ENCODE peak calls at places on chromosomes 4 and X, in eight cellular contexts. One of them, this sample, is unnamed.

GRCh38 chrX:53086464-53086863 is 4.3 kb downstream of the TSPYL2 start:
- DNase-seq in AG04449: no peak
- DNase-seq in coronary artery: peak; percentile 74
- DNase-seq in tibial artery: peak; percentile 67
- DNase-seq in pancreas: peak; percentile 66
- DNase-seq in fibroblast of pulmonary artery: peak; percentile 47
- DNase-seq in Calu3: no peak
- DNase-seq in GM13976: no peak
- DNase-seq in this sample: no peak

GRCh38 chr4:2662598-2662997 is 93.5 kb downstream of the TNIP2 start:
- DNase-seq in AG04449: peak; percentile 67
- DNase-seq in coronary artery: no peak
- DNase-seq in tibial artery: no peak
- DNase-seq in pancreas: no peak
- DNase-seq in fibroblast of pulmonary artery: peak; percentile 91
- DNase-seq in Calu3: no peak
- DNase-seq in GM13976: no peak
- DNase-seq in this sample: no peak

GRCh38 chrX:16082470-16083085 is 40.8 kb upstream of the GRPR start:
- DNase-seq in AG04449: no peak
- DNase-seq in coronary artery: no peak
- DNase-seq in tibial artery: no peak
- DNase-seq in pancreas: no peak
- DNase-seq in fibroblast of pulmonary artery: no peak
- DNase-seq in Calu3: no peak
- DNase-seq in GM13976: no peak
- DNase-seq in this sample: no peak

GRCh38 chrX:108292053-108292452 is 146.2 kb downstream of the COL4A6 start:
- DNase-seq in AG04449: no peak
- DNase-seq in coronary artery: no peak
- DNase-seq in tibial artery: no peak
- DNase-seq in pancreas: no peak
- DNase-seq in fibroblast of pulmonary artery: no peak
- DNase-seq in Calu3: no peak
- DNase-seq in GM13976: no peak
- DNase-seq in this sample: no peak

GRCh38 chr4:188624370-188624769 is 485.1 kb downstream of the TRIML1 start:
- DNase-seq in AG04449: no peak
- DNase-seq in coronary artery: no peak
- DNase-seq in tibial artery: no peak
- DNase-seq in pancreas: no peak
- DNase-seq in fibroblast of pulmonary artery: no peak
- DNase-seq in Calu3: no peak
- DNase-seq in GM13976: no peak
- DNase-seq in this sample: no peak

GRCh38 chr4:146381263-146381872 is 140.4 kb downstream of the SLC10A7 start:
- DNase-seq in AG04449: no peak
- DNase-seq in coronary artery: no peak
- DNase-seq in tibial artery: no peak
- DNase-seq in pancreas: no peak
- DNase-seq in fibroblast of pulmonary artery: no peak
- DNase-seq in Calu3: no peak
- DNase-seq in GM13976: no peak
- DNase-seq in this sample: no peak

GRCh38 chrX:13287816-13288215 is 32.0 kb downstream of the ATXN3L start:
- DNase-seq in AG04449: no peak
- DNase-seq in coronary artery: no peak
- DNase-seq in tibial artery: no peak
- DNase-seq in pancreas: no peak
- DNase-seq in fibroblast of pulmonary artery: peak; percentile 56
- DNase-seq in Calu3: no peak
- DNase-seq in GM13976: no peak
- DNase-seq in this sample: no peak

GRCh38 chr4:2607822-2608221 is 71.4 kb downstream of the FAM193A start:
- DNase-seq in AG04449: no peak
- DNase-seq in coronary artery: no peak
- DNase-seq in tibial artery: no peak
- DNase-seq in pancreas: no peak
- DNase-seq in fibroblast of pulmonary artery: no peak
- DNase-seq in Calu3: no peak
- DNase-seq in GM13976: no peak
- DNase-seq in this sample: no peak

GRCh38 chr4:125368161-125368560 is 53.4 kb downstream of the FAT4 start:
- DNase-seq in AG04449: no peak
- DNase-seq in coronary artery: no peak
- DNase-seq in tibial artery: no peak
- DNase-seq in pancreas: no peak
- DNase-seq in fibroblast of pulmonary artery: peak; percentile 71
- DNase-seq in Calu3: no peak
- DNase-seq in GM13976: no peak
- DNase-seq in this sample: no peak

GRCh38 chrX:102063445-102064074 is 61.9 kb upstream of the TCEAL2 start:
- DNase-seq in AG04449: no peak
- DNase-seq in coronary artery: no peak
- DNase-seq in tibial artery: no peak
- DNase-seq in pancreas: no peak
- DNase-seq in fibroblast of pulmonary artery: no peak
- DNase-seq in Calu3: no peak
- DNase-seq in GM13976: no peak
- DNase-seq in this sample: no peak

GRCh38 chr4:30616943-30617646 is 103.1 kb upstream of the PCDH7 start:
- DNase-seq in AG04449: no peak
- DNase-seq in coronary artery: no peak
- DNase-seq in tibial artery: no peak
- DNase-seq in pancreas: no peak
- DNase-seq in fibroblast of pulmonary artery: peak; percentile 86
- DNase-seq in Calu3: no peak
- DNase-seq in GM13976: no peak
- DNase-seq in this sample: no peak

GRCh38 chr4:45350438-45350837 is 624.1 kb upstream of the GNPDA2 start:
- DNase-seq in AG04449: no peak
- DNase-seq in coronary artery: no peak
- DNase-seq in tibial artery: no peak
- DNase-seq in pancreas: no peak
- DNase-seq in fibroblast of pulmonary artery: peak; percentile 43
- DNase-seq in Calu3: no peak
- DNase-seq in GM13976: peak; percentile 5
- DNase-seq in this sample: no peak

GRCh38 chrX:151397741-151398070 is 700 bp downstream of the VMA21 start:
- DNase-seq in AG04449: no peak
- DNase-seq in coronary artery: no peak
- DNase-seq in tibial artery: no peak
- DNase-seq in pancreas: no peak
- DNase-seq in fibroblast of pulmonary artery: peak; percentile 4
- DNase-seq in Calu3: no peak
- DNase-seq in GM13976: no peak
- DNase-seq in this sample: no peak

GRCh38 chrX:133337250-133337649 is 78.0 kb downstream of the GPC4 start:
- DNase-seq in AG04449: no peak
- DNase-seq in coronary artery: no peak
- DNase-seq in tibial artery: peak; percentile 21
- DNase-seq in pancreas: peak; percentile 56
- DNase-seq in fibroblast of pulmonary artery: no peak
- DNase-seq in Calu3: peak; percentile 50
- DNase-seq in GM13976: no peak
- DNase-seq in this sample: no peak

GRCh38 chr4:71187399-71188196 is 151.2 kb upstream of the SLC4A4 start:
- DNase-seq in AG04449: no peak
- DNase-seq in coronary artery: no peak
- DNase-seq in tibial artery: peak; percentile 24
- DNase-seq in pancreas: peak; percentile 61
- DNase-seq in fibroblast of pulmonary artery: no peak
- DNase-seq in Calu3: peak; percentile 47
- DNase-seq in GM13976: no peak
- DNase-seq in this sample: peak; percentile 26

GRCh38 chr4:178306565-178306964 is 864.3 kb upstream of the AGA start:
- DNase-seq in AG04449: no peak
- DNase-seq in coronary artery: no peak
- DNase-seq in tibial artery: no peak
- DNase-seq in pancreas: no peak
- DNase-seq in fibroblast of pulmonary artery: peak; percentile 32
- DNase-seq in Calu3: no peak
- DNase-seq in GM13976: no peak
- DNase-seq in this sample: no peak

GRCh38 chrX:39772057-39772832 is 325.5 kb downstream of the BCOR start:
- DNase-seq in AG04449: no peak
- DNase-seq in coronary artery: no peak
- DNase-seq in tibial artery: no peak
- DNase-seq in pancreas: peak; percentile 51
- DNase-seq in fibroblast of pulmonary artery: no peak
- DNase-seq in Calu3: peak; percentile 47
- DNase-seq in GM13976: no peak
- DNase-seq in this sample: no peak

GRCh38 chr4:114780205-114780604 is 181.6 kb downstream of the UGT8 start:
- DNase-seq in AG04449: no peak
- DNase-seq in coronary artery: no peak
- DNase-seq in tibial artery: no peak
- DNase-seq in pancreas: no peak
- DNase-seq in fibroblast of pulmonary artery: peak; percentile 8
- DNase-seq in Calu3: peak; percentile 24
- DNase-seq in GM13976: no peak
- DNase-seq in this sample: no peak

GRCh38 chr4:11650801-11651596 is 222.3 kb upstream of the HS3ST1 start:
- DNase-seq in AG04449: no peak
- DNase-seq in coronary artery: no peak
- DNase-seq in tibial artery: no peak
- DNase-seq in pancreas: peak; percentile 12
- DNase-seq in fibroblast of pulmonary artery: peak; percentile 51
- DNase-seq in Calu3: peak; percentile 60
- DNase-seq in GM13976: no peak
- DNase-seq in this sample: no peak

GRCh38 chrX:24294619-24295018 is 19.2 kb downstream of the SUPT20HL2 start:
- DNase-seq in AG04449: no peak
- DNase-seq in coronary artery: no peak
- DNase-seq in tibial artery: peak; percentile 21
- DNase-seq in pancreas: no peak
- DNase-seq in fibroblast of pulmonary artery: peak; percentile 41
- DNase-seq in Calu3: no peak
- DNase-seq in GM13976: no peak
- DNase-seq in this sample: no peak

GRCh38 chr4:183635333-183635732 is 23.7 kb downstream of the RWDD4 start:
- DNase-seq in AG04449: no peak
- DNase-seq in coronary artery: no peak
- DNase-seq in tibial artery: no peak
- DNase-seq in pancreas: no peak
- DNase-seq in fibroblast of pulmonary artery: peak; percentile 26
- DNase-seq in Calu3: no peak
- DNase-seq in GM13976: no peak
- DNase-seq in this sample: no peak

GRCh38 chr4:37628977-37629609 is 57.1 kb downstream of the RELL1 start:
- DNase-seq in AG04449: peak; percentile 31
- DNase-seq in coronary artery: no peak
- DNase-seq in tibial artery: peak; percentile 41
- DNase-seq in pancreas: peak; percentile 26
- DNase-seq in fibroblast of pulmonary artery: peak; percentile 67
- DNase-seq in Calu3: peak; percentile 21
- DNase-seq in GM13976: no peak
- DNase-seq in this sample: no peak

GRCh38 chr4:61214680-61215079 is 14.6 kb downstream of the ADGRL3 start:
- DNase-seq in AG04449: no peak
- DNase-seq in coronary artery: no peak
- DNase-seq in tibial artery: no peak
- DNase-seq in pancreas: no peak
- DNase-seq in fibroblast of pulmonary artery: no peak
- DNase-seq in Calu3: peak; percentile 17
- DNase-seq in GM13976: no peak
- DNase-seq in this sample: no peak

GRCh38 chr4:110099638-110100037 is 98.8 kb downstream of the ELOVL6 start:
- DNase-seq in AG04449: no peak
- DNase-seq in coronary artery: no peak
- DNase-seq in tibial artery: no peak
- DNase-seq in pancreas: no peak
- DNase-seq in fibroblast of pulmonary artery: no peak
- DNase-seq in Calu3: no peak
- DNase-seq in GM13976: no peak
- DNase-seq in this sample: no peak

GRCh38 chr4:23894021-23894420 is 4.2 kb upstream of the PPARGC1A start:
- DNase-seq in AG04449: no peak
- DNase-seq in coronary artery: no peak
- DNase-seq in tibial artery: no peak
- DNase-seq in pancreas: no peak
- DNase-seq in fibroblast of pulmonary artery: no peak
- DNase-seq in Calu3: no peak
- DNase-seq in GM13976: no peak
- DNase-seq in this sample: no peak
- TF ChIP-seq CTCF in AG04449: no peak
- TF ChIP-seq CTCF in coronary artery: no peak
- TF ChIP-seq CTCF in tibial artery: no peak
- TF ChIP-seq CTCF in pancreas: no peak
- TF ChIP-seq CTCF in fibroblast of pulmonary artery: no peak
- TF ChIP-seq CTCF in Calu3: no peak
- TF ChIP-seq CTCF in GM13976: no peak
- TF ChIP-seq CTCF in this sample: no peak

DNA sequence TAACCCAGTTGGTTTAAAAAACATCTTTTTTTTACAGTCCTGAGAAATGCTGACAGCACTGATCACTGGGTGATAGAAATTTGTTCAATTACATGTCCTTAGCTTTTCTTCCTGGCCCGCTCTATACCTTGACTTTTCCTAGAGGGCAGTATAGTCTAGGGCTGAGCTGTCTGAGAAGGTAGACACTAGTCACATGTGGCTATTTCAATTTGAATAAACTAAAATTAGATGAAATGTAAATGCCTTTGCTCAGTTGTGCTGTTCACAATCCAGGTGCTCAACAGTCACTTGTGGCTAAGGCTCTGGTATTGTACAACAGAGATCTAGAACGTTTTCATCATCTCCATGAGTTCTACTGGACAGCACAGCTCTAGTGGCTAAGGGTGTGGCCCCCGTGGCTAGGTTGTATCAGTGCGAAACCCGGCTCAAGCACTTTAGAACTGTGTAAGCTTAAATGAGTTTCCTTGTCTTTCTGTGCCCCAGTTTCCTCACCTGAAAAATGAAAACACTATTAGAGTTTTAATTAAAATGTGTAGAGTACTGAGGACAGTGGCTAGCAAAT is 111.6 kb upstream of the WDR17 start:
- DNase-seq in AG04449: no peak
- DNase-seq in coronary artery: no peak
- DNase-seq in tibial artery: no peak
- DNase-seq in pancreas: no peak
- DNase-seq in fibroblast of pulmonary artery: no peak
- DNase-seq in Calu3: no peak
- DNase-seq in GM13976: peak; percentile 35
- DNase-seq in this sample: peak; percentile 27
- TF ChIP-seq CTCF in AG04449: no peak
- TF ChIP-seq CTCF in coronary artery: no peak
- TF ChIP-seq CTCF in tibial artery: no peak
- TF ChIP-seq CTCF in pancreas: no peak
- TF ChIP-seq CTCF in fibroblast of pulmonary artery: no peak
- TF ChIP-seq CTCF in Calu3: no peak
- TF ChIP-seq CTCF in GM13976: no peak
- TF ChIP-seq CTCF in this sample: peak; percentile 31

GRCh38 chr4:129972257-129972656 is 876.3 kb downstream of the C4orf33 start:
- DNase-seq in AG04449: no peak
- DNase-seq in coronary artery: no peak
- DNase-seq in tibial artery: no peak
- DNase-seq in pancreas: no peak
- DNase-seq in fibroblast of pulmonary artery: no peak
- DNase-seq in Calu3: no peak
- DNase-seq in GM13976: no peak
- DNase-seq in this sample: no peak
- TF ChIP-seq CTCF in AG04449: no peak
- TF ChIP-seq CTCF in coronary artery: no peak
- TF ChIP-seq CTCF in tibial artery: no peak
- TF ChIP-seq CTCF in pancreas: no peak
- TF ChIP-seq CTCF in fibroblast of pulmonary artery: no peak
- TF ChIP-seq CTCF in Calu3: no peak
- TF ChIP-seq CTCF in GM13976: no peak
- TF ChIP-seq CTCF in this sample: no peak

GRCh38 chr4:186946682-186947294 is 223.1 kb upstream of the FAT1 start:
- DNase-seq in AG04449: no peak
- DNase-seq in coronary artery: no peak
- DNase-seq in tibial artery: no peak
- DNase-seq in pancreas: peak; percentile 79
- DNase-seq in fibroblast of pulmonary artery: peak; percentile 42
- DNase-seq in Calu3: peak; percentile 77
- DNase-seq in GM13976: no peak
- DNase-seq in this sample: no peak
- TF ChIP-seq CTCF in AG04449: peak; percentile 43
- TF ChIP-seq CTCF in coronary artery: no peak
- TF ChIP-seq CTCF in tibial artery: no peak
- TF ChIP-seq CTCF in pancreas: peak; percentile 11
- TF ChIP-seq CTCF in fibroblast of pulmonary artery: peak; percentile 37
- TF ChIP-seq CTCF in Calu3: peak; percentile 42
- TF ChIP-seq CTCF in GM13976: no peak
- TF ChIP-seq CTCF in this sample: no peak

This sample was measured in GM10248.